ENCODE peak calls at places on chromosome 2, in seven cellular contexts. O, Y, A, N, Z, C and X are unnamed samples.

GRCh38 chr2:20179179-20179754 is 45.7 kb downstream of the SDC1 start:
- DNase-seq in Y (no peak), Z (no peak), C (no peak), A (no peak), N (no peak), O (no peak), X (no peak)

GRCh38 chr2:149213764-149214493 is 116.5 kb upstream of the LYPD6 start:
- DNase-seq in O (no peak), C (no peak), N (no peak), Y (no peak), Z (no peak), A (no peak), X (no peak)

GRCh38 chr2:71173096-71173495 is 42.7 kb downstream of the MPHOSPH10 start:
- DNase-seq in Y (no peak), N (no peak), O (no peak), C (no peak), Z (no peak), A (no peak), X (no peak)

GRCh38 chr2:109205447-109205846 is 76.4 kb downstream of the SH3RF3 start:
- DNase-seq in Z (no peak), N (no peak), C (no peak), O (no peak), Y (no peak), A (no peak), X (no peak)

GRCh38 chr2:51673628-51674027 is 641.7 kb upstream of the NRXN1 start:
- DNase-seq in Z (peak), Y (no peak), N (no peak), O (no peak), C (peak), A (no peak), X (no peak)

GRCh38 chr2:219517954-219518778 is 3.9 kb downstream of the ASIC4 start:
- DNase-seq in C (no peak), Z (no peak), Y (no peak), A (no peak), N (no peak), O (no peak), X (no peak)

GRCh38 chr2:109473006-109473380 is 140.8 kb downstream of the SEPTIN10 start:
- DNase-seq in A (no peak), Y (no peak), O (no peak), Z (peak), N (no peak), C (peak), X (no peak)

GRCh38 chr2:191115801-191116200 is 35.0 kb downstream of the STAT4 start:
- DNase-seq in O (peak), C (no peak), Y (no peak), N (no peak), Z (no peak), A (no peak), X (peak)

GRCh38 chr2:60706021-60706420 is 50.0 kb upstream of the PAPOLG start:
- DNase-seq in C (no peak), Y (no peak), Z (no peak), N (no peak), O (peak), A (no peak), X (peak)

GRCh38 chr2:118750959-118751565 is 96.4 kb downstream of the EN1 start:
- DNase-seq in Z (no peak), Y (no peak), O (peak), N (no peak), C (no peak), A (no peak), X (peak)

GRCh38 chr2:21043744-21044532 is at the start of gene APOB:
- DNase-seq in Y (no peak), Z (peak), N (peak), C (peak), A (peak), O (no peak), X (peak)

GRCh38 chr2:53202063-53202462 is 565.5 kb upstream of the CHAC2 start:
- DNase-seq in C (no peak), Y (peak), A (peak), O (peak), Z (peak), N (no peak), X (peak)

GRCh38 chr2:54482725-54483124 is 26.6 kb downstream of the SPTBN1 start:
- DNase-seq in A (no peak), C (peak), Y (peak), N (no peak), Z (no peak), O (peak), X (peak)
- TF ChIP-seq EZH2phosphoT487 in A (no peak), C (no peak), Y (no peak), N (no peak), Z (no peak), O (no peak), X (no peak)

GRCh38 chr2:24586955-24587354 is 95.9 kb downstream of the NCOA1 start:
- DNase-seq in N (no peak), A (no peak), C (no peak), Z (no peak), O (no peak), Y (no peak), X (no peak)
- H3K4me2 ChIP-seq in N (no peak), A (no peak), C (no peak), Z (no peak), O (no peak), Y (no peak), X (no peak)

DNA sequence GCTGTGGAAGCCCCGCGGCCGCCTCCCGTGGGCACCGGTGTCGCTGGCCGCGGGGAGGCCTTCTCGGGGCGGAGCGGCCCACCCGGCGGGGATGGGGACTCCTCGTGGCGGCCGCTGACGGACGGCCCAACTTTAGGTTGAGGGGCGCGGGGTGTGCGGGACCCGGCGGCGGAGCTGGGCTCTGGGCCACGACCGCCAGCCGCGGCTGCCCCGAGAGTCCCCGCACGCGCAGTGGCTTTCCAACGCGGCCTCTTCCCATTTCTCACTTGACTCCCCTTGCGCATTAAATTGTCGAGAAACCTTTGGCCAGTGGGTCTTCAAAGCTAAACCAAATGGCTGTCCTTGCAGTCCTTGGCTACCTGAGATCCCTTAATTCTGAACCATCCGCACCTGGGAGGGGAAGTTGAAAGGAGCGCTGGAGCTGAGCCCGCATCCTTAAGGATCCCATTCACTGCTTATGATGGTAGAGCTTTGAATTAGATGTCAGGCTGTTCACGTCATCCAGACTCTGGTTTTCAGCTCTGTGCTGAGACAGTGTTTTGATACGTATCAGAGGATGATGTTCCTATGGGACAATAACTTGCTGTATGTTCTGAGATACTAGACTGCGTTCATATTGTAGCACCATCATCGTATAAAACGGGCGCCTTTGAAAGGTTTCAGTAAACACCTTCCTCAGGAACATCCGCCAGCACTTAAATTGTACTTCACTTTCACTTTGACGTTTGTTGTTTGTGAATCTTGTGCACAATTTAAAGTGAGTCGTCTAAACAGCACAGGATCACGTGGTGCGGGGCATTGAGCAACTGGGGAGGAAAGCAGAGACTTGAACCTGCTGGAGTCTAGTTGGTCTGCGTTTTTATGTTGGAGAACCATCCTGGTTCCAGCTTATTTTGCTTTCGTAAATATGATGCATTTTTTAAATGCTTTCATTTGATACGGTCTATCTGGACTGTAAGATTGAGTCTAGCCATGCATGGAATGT is 874 bp downstream of the CLIP4 start:
- DNase-seq in N (peak), C (peak), O (peak), A (peak), Z (peak), Y (no peak), X (peak)
- TF ChIP-seq EZH2 in N (no peak), C (peak), O (no peak), A (no peak), Z (peak), Y (no peak), X (no peak)

GRCh38 chr2:126653102-126653501 is 2.9 kb upstream of the GYPC start:
- DNase-seq in N (no peak), Y (no peak), A (no peak), Z (no peak), O (no peak), C (no peak), X (no peak)
- TF ChIP-seq EZH2phosphoT487 in N (no peak), Y (no peak), A (no peak), Z (no peak), O (no peak), C (no peak), X (no peak)

GRCh38 chr2:106296182-106296815 is 102.2 kb upstream of the UXS1 start:
- DNase-seq in O (no peak), Y (no peak), Z (no peak), A (no peak), N (no peak), C (no peak), X (peak)
- H3K4me2 ChIP-seq in O (no peak), Y (no peak), Z (no peak), A (no peak), N (no peak), C (no peak), X (no peak)

GRCh38 chr2:27249891-27250651 is 12.8 kb downstream of the SLC30A3 start:
- DNase-seq in C (peak), Y (peak), O (peak), N (peak), A (peak), Z (peak), X (peak)
- TF ChIP-seq EZH2 in C (no peak), Y (no peak), O (no peak), N (no peak), A (no peak), Z (no peak), X (no peak)

GRCh38 chr2:196277002-196277401 is 105.6 kb upstream of the STK17B start:
- DNase-seq in N (peak), A (peak), Y (no peak), C (no peak), O (peak), Z (peak), X (peak)
- TF ChIP-seq EZH2phosphoT487 in N (no peak), A (no peak), Y (no peak), C (no peak), O (no peak), Z (no peak), X (no peak)

GRCh38 chr2:6694555-6694954 is 171.2 kb downstream of the CMPK2 start:
- DNase-seq in C (peak), Y (no peak), A (no peak), O (no peak), N (no peak), Z (no peak), X (no peak)
- H3K4me2 ChIP-seq in C (peak), Y (no peak), A (no peak), O (no peak), N (no peak), Z (no peak), X (no peak)

DNA sequence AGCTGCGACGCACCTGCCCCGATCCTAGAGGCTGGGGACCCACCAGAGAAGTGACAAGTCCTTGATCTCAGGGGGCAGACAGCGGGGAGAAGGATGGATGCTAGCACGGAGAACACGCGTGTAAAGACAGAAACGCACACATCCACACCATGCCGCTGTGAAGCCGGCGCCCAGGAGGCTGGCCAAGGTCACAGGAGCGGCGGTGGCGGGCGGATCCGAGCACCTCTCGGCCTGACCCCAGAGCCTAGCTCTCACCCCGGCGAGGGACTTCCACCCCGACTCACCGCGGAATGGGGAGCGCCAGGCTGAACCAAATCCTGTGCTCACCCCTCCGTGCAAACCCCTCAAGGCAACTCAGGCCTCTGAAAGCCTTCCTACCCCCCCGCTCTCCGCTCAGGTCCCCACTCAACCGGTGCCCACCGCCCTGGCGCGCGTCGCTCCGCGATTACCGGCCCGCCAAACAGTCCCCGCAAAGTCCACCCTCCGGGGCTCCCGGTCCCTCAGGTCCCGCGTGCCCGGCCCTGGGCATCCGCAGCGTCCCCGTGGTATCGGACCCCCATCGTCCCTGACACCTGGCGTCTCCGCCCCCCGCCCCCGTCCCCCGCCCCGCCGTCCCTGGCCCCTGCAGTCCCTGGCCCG is 455 bp upstream of the LRRFIP1 start:
- DNase-seq in O (no peak), A (no peak), Y (no peak), C (peak), N (no peak), Z (peak), X (peak)
- TF ChIP-seq EZH2 in O (no peak), A (no peak), Y (no peak), C (peak), N (no peak), Z (peak), X (no peak)

DNA sequence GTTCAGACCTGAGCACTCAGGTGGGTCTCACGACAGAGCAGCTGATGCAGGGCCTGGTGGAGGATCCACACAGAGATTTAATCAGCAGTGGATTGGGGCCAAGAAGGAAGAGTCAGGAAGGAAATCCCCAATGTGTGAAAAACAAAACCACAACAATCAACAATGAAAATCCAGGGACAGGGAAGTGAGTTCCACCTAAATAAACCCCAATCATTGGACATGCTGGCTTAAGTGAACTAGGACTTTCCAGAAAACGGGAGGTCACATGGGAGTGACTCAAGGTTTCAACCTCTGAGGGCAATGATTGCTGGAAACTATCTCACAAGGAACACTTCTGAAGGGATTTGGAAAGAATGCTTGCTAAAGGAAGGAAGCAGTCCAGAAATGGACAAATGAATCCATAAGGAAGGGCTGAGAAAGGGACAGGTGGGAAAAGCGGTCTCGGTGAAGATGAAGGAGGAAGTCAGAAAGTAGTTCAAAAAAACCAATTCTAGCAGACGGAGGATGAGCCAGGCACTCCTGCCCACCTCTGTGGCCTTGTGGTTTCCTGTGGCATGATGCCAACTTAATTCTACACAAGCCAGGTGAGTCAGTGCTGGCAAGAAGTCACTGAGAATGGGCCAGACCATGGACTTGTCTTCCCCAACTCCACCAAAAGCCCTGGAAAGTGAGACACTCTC is 15.4 kb upstream of the XDH start:
- DNase-seq in N (peak), Y (peak), Z (no peak), A (no peak), C (no peak), O (peak), X (peak)
- TF ChIP-seq EZH2phosphoT487 in N (no peak), Y (no peak), Z (no peak), A (no peak), C (no peak), O (no peak), X (no peak)